ENCODE peak calls at places on chromosomes 1 and 21, in four cellular contexts. One of them, this sample, is unnamed.

GRCh38 chr1:160739098-160739511 is at the start of gene SLAMF7:
- DNase-seq in HEK293T: no peak
- DNase-seq in glutamatergic neuron: no peak
- DNase-seq in kidney tubule cell: peak
- DNase-seq in this sample: no peak

GRCh38 chr1:116306837-116307442 is 66.1 kb upstream of the ATP1A1 start:
- DNase-seq in HEK293T: no peak
- DNase-seq in glutamatergic neuron: no peak
- DNase-seq in kidney tubule cell: no peak
- DNase-seq in this sample: peak

GRCh38 chr1:8012955-8013354 is 13.2 kb downstream of the ERRFI1 start:
- DNase-seq in HEK293T: no peak
- DNase-seq in glutamatergic neuron: no peak
- DNase-seq in kidney tubule cell: no peak
- DNase-seq in this sample: no peak

GRCh38 chr1:175434268-175434860 is 241.8 kb upstream of the KIAA0040 start:
- DNase-seq in HEK293T: peak
- DNase-seq in glutamatergic neuron: no peak
- DNase-seq in kidney tubule cell: no peak
- DNase-seq in this sample: no peak

GRCh38 chr1:53554592-53555305 is 95.5 kb downstream of the DMRTB1 start:
- DNase-seq in HEK293T: no peak
- DNase-seq in glutamatergic neuron: peak
- DNase-seq in kidney tubule cell: no peak
- DNase-seq in this sample: no peak

GRCh38 chr21:44828362-44829056 is 10.6 kb upstream of the SUMO3 start:
- DNase-seq in HEK293T: no peak
- DNase-seq in glutamatergic neuron: no peak
- DNase-seq in kidney tubule cell: no peak
- DNase-seq in this sample: no peak

GRCh38 chr1:50859657-50860056 is 100.4 kb downstream of the FAF1 start:
- DNase-seq in HEK293T: no peak
- DNase-seq in glutamatergic neuron: no peak
- DNase-seq in kidney tubule cell: no peak
- DNase-seq in this sample: no peak

GRCh38 chr1:206551985-206552325 is 44.6 kb downstream of the RASSF5 start:
- DNase-seq in HEK293T: no peak
- DNase-seq in glutamatergic neuron: no peak
- DNase-seq in kidney tubule cell: no peak
- DNase-seq in this sample: no peak

GRCh38 chr1:58047265-58047858 is 499.2 kb downstream of the OMA1 start:
- DNase-seq in HEK293T: peak
- DNase-seq in glutamatergic neuron: peak
- DNase-seq in kidney tubule cell: peak
- DNase-seq in this sample: peak

GRCh38 chr1:198497326-198498220 is 42.9 kb downstream of the ATP6V1G3 start:
- DNase-seq in HEK293T: no peak
- DNase-seq in glutamatergic neuron: no peak
- DNase-seq in kidney tubule cell: peak
- DNase-seq in this sample: no peak

GRCh38 chr1:33758698-33759097 is 105.2 kb upstream of the HMGB4 start:
- DNase-seq in HEK293T: no peak
- DNase-seq in glutamatergic neuron: no peak
- DNase-seq in kidney tubule cell: no peak
- DNase-seq in this sample: no peak

GRCh38 chr1:44120398-44120949 is 1.9 kb downstream of the KLF17 start:
- DNase-seq in HEK293T: no peak
- DNase-seq in glutamatergic neuron: no peak
- DNase-seq in kidney tubule cell: no peak
- DNase-seq in this sample: no peak

This sample was measured in HepG2.